ENCODE peak calls at places on chromosomes 3 and 15, in four cellular contexts. V is CD8-positive, alpha-beta memory T cell; T is breast epithelium; M is colonic mucosa. K is an unnamed sample.
A peak's percentile ranks its signal among the peaks of the same experiment; 100 is the strongest.

GRCh38 chr3:48845170-48845569 is 2.5 kb downstream of the PRKAR2A start:
- DNase-seq in V (no peak), T (no peak), M (no peak), K (no peak)

GRCh38 chr15:33195283-33195682 is 769 bp upstream of the FMN1 start:
- DNase-seq in V (no peak), T (no peak), M (no peak), K (no peak)

GRCh38 chr3:192825657-192826200 is 91.9 kb downstream of the MB21D2 start:
- DNase-seq in V (no peak), T (no peak), M (peak; percentile 22), K (peak; percentile 33)

GRCh38 chr3:58000306-58000705 is 7.9 kb upstream of the FLNB start:
- DNase-seq in V (no peak), T (no peak), M (no peak), K (no peak)

GRCh38 chr3:11304160-11304559 is 32.0 kb downstream of the ATG7 start:
- DNase-seq in V (no peak), T (no peak), M (no peak), K (no peak)

GRCh38 chr3:20057612-20058180 is 17.4 kb downstream of the KAT2B start:
- DNase-seq in V (no peak), T (no peak), M (no peak), K (no peak)

GRCh38 chr3:173043757-173044156 is 97.3 kb downstream of the SPATA16 start:
- DNase-seq in V (no peak), T (no peak), M (no peak), K (no peak)

GRCh38 chr15:66412213-66412612 is 25.5 kb downstream of the MAP2K1 start:
- DNase-seq in V (no peak), T (no peak), M (no peak), K (no peak)

GRCh38 chr3:143716731-143717130 is 131.5 kb downstream of the SLC9A9 start:
- DNase-seq in V (no peak), T (no peak), M (no peak), K (no peak)

GRCh38 chr3:63232764-63233396 is 45.2 kb upstream of the SYNPR start:
- DNase-seq in V (no peak), T (no peak), M (no peak), K (no peak)

GRCh38 chr3:111636506-111636905 is 41.4 kb upstream of the ZBED2 start:
- DNase-seq in V (no peak), T (no peak), M (no peak), K (no peak)

GRCh38 chr3:127409421-127410136 is 121.7 kb upstream of the PRR20G start:
- DNase-seq in V (no peak), T (peak; percentile 5), M (peak; percentile 7), K (no peak)

GRCh38 chr3:24263069-24263668 is 231.5 kb downstream of the THRB start:
- DNase-seq in V (no peak), T (no peak), M (no peak), K (no peak)

GRCh38 chr3:125058959-125059358 is 3.2 kb upstream of the HEG1 start:
- DNase-seq in V (no peak), T (no peak), M (no peak), K (no peak)
- H3K4me1 ChIP-seq in V (peaks cover 11% of the 10 kb centered on the region), T (peaks cover 4% of the 10 kb centered on the region), M (no peaks in the 10 kb centered on the region), K (no peaks in the 10 kb centered on the region)

DNA sequence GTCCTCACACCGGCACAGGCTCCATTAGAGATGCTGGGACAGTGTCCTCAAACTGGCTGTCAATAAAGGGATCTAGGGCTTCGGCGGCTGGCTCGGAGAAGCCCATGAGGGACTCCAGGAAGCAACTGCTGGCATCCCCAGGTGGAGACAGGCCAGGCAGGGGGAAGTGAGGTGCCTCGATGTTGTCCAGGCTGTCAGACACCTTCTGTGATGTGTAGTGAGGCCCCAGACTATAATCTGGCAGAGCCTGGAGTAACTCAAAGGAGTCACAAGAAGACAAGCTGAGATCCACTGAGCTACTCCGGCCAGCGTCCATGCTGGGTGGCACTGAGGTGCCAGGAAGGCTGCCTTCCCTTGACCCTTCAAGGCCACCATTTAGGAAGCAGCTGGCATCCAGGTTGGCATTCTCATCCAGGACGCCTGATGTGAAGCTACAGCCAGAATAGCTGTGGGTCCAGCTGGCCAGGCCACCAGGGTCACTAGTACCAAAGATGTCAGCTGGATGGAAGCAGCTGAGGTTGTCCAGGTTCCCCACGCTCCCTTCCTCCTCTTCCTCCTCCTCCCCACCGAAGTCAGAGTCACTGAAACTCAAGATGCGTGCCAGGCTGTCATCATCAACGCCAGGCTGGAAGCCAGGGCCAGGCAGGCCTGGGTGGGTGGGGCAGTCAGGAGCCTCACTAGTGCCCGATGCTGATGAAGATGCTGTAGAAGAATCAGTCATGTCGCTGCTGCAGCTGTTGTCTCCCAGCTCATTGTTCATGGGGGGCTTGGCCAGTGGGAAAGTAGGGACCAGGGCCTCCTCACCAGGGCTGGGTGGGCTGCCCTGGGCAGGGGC is 10.1 kb downstream of the CSRNP1 start:
- DNase-seq in V (no peak), T (no peak), M (no peak), K (no peak)
- H3K4me1 ChIP-seq in V (peaks cover 20% of the 10 kb centered on the region), T (peaks cover 12% of the 10 kb centered on the region), M (peaks cover 42% of the 10 kb centered on the region), K (peaks cover 15% of the 10 kb centered on the region)

GRCh38 chr3:169280010-169280585 is 383.4 kb downstream of the MECOM start:
- DNase-seq in V (no peak), T (no peak), M (no peak), K (no peak)
- H3K4me1 ChIP-seq in V (no peaks in the 10 kb centered on the region), T (no peaks in the 10 kb centered on the region), M (no peaks in the 10 kb centered on the region), K (peaks cover 1% of the 10 kb centered on the region)

DNA sequence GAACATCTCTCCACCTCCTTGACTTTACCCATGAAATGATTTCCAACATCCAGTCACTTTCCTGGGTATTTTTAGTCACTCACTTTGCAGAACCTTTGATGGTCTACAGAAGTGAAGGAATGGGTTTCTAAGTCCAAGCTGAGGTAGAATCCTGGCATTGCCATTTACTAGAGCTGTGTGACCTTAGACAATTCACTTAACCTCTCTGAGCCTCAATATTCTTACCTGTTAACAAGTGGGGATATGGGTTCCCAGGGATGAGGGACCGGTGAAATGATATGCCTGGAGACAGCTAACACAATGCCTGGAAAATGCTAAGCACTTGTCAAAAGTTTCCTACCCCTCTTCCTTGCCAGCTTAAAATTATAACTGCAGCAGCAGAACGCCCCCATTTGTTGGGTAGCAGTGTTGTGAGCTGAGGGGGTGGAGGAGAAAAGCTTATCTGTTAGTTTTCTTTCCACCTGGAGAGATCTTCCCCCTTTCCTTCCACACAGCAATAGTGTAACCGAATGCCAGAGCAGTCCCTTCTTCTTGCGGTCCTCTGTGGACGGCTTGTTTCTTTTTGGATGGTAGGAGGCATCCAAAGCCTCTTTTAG is 319.2 kb upstream of the LRRFIP2 start:
- DNase-seq in V (no peak), T (no peak), M (no peak), K (no peak)
- H3K4me1 ChIP-seq in V (no peaks in the 10 kb centered on the region), T (peaks cover 14% of the 10 kb centered on the region), M (no peaks in the 10 kb centered on the region), K (peaks cover 4% of the 10 kb centered on the region)

GRCh38 chr15:96344120-96344705 is 13.7 kb downstream of the NR2F2 start:
- DNase-seq in V (no peak), T (no peak), M (peak; percentile 16), K (no peak)

GRCh38 chr15:96344706-96345559 is 14.4 kb downstream of the NR2F2 start:
- DNase-seq in V (no peak), T (no peak), M (peak; percentile 19), K (no peak)

GRCh38 chr15:96347181-96348111 is 16.9 kb downstream of the NR2F2 start:
- DNase-seq in V (no peak), T (no peak), M (peak; percentile 22), K (no peak)

GRCh38 chr15:96346409-96346808 is 15.9 kb downstream of the NR2F2 start:
- DNase-seq in V (no peak), T (no peak), M (no peak), K (no peak)

GRCh38 chr15:96345560-96346389 is 15.3 kb downstream of the NR2F2 start:
- DNase-seq in V (no peak), T (peak; percentile 61), M (peak; percentile 62), K (peak; percentile 62)
- H3K4me1 ChIP-seq in V (no peaks in the 10 kb centered on the region), T (peaks cover 4% of the 10 kb centered on the region), M (peaks cover 11% of the 10 kb centered on the region), K (peaks cover 3% of the 10 kb centered on the region)

DNA sequence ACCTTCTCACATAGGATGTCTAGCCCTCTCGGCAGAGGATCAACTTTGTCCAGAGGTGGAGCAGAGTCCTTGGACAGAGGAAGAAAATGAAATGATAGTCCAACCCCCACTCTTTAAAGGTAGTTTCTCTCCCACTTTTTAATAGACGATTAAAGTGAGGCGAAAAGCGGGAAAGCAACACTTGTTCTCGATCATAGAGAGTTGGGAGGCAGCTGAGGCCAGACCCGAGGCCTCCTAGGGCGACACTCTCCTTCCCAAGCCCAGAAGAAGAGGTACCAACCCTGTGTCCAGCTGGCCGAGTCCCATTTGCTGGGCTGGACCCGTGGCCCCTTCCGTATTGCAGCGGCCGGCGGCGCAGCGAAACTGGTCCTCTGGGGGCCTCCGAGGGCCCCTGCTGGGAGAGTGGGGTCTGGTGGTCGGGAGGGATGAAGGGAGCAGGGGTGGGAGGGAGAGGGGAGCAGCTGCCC is 2.3 kb downstream of the WNT5A start:
- DNase-seq in V (no peak), T (no peak), M (no peak), K (no peak)
- H3K4me1 ChIP-seq in V (no peaks in the 10 kb centered on the region), T (no peaks in the 10 kb centered on the region), M (peaks cover 10% of the 10 kb centered on the region), K (no peaks in the 10 kb centered on the region)

GRCh38 chr3:158711886-158712285 is 20.4 kb downstream of the RARRES1 start:
- DNase-seq in V (no peak), T (no peak), M (no peak), K (no peak)
- H3K4me1 ChIP-seq in V (no peaks in the 10 kb centered on the region), T (no peaks in the 10 kb centered on the region), M (no peaks in the 10 kb centered on the region), K (no peaks in the 10 kb centered on the region)

DNA sequence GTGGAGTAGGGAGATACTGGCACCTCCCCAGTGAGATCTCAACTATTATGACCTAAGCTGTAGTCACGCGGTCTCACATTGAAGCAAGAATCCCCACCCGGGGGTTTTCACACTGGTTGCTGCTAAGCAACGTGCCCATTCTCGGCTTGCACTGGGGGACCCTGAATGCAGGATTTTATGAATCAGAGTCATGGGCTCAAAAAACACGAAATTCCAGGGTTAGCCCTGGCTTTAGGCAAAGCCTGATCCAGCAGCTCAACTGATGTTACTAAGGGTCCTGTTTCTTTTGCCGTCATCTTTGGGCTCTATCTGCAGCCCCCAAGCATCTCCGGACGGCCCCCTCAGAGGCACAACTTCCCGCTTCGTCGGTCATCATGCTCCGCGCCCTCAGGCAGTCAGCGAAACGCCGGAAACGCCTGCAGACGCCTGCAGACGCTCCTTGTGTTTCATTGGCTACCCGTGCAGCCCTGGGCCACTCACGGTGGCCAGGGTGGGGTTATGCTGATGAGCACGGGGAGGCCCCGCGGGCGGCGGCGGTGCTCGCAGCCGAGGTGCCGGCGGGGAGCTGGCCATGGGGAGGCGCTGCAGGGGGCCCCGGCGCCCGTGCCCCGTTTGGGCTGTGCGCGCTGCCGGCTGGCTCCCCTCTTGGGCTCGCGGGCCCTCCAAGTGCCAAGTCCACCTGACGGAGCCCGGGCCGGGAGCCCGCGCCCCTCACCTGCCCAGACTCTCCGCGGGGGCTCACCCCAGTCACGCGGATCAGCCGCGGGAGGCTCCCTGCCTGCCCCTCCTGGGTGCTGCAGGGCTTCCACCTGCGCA is 25.8 kb downstream of the EFCC1 start:
- DNase-seq in V (peak; percentile 89), T (peak; percentile 86), M (peak; percentile 93), K (peak; percentile 94)
- H3K4me1 ChIP-seq in V (peaks cover 16% of the 10 kb centered on the region), T (no peaks in the 10 kb centered on the region), M (no peaks in the 10 kb centered on the region), K (peaks cover 2% of the 10 kb centered on the region)

GRCh38 chr3:50150404-50150750 is 4.7 kb upstream of the SEMA3F start:
- DNase-seq in V (no peak), T (no peak), M (no peak), K (no peak)
- H3K4me1 ChIP-seq in V (peaks cover 5% of the 10 kb centered on the region), T (peaks cover 13% of the 10 kb centered on the region), M (peaks cover 5% of the 10 kb centered on the region), K (peaks cover 9% of the 10 kb centered on the region)